ENCODE peak calls at places on chromosomes 11 and 22, in eight cellular contexts. One of them, this sample, is unnamed. For H3K9me3, the result is how much of the 10 kb centered on the place peaks cover.

GRCh38 chr11:125679397-125679796 is 1.2 kb downstream of the ACRV1 start:
- DNase-seq in SJSA1: no peak
- DNase-seq in heart left ventricle: no peak
- DNase-seq in Peyer's patch: no peak
- DNase-seq in heart right ventricle: no peak
- DNase-seq in naive thymus-derived CD4-positive, alpha-beta T cell: no peak
- DNase-seq in adrenal gland: no peak
- DNase-seq in esophagus squamous epithelium: no peak
- DNase-seq in this sample: peak

GRCh38 chr11:824942-825341 is 2.8 kb upstream of the CRACR2B start:
- DNase-seq in adrenal gland: no peak
- DNase-seq in Peyer's patch: no peak
- DNase-seq in heart left ventricle: no peak
- DNase-seq in heart right ventricle: no peak
- DNase-seq in esophagus squamous epithelium: no peak
- DNase-seq in naive thymus-derived CD4-positive, alpha-beta T cell: no peak
- DNase-seq in SJSA1: no peak
- DNase-seq in this sample: no peak

GRCh38 chr11:59865031-59865430 is 1.3 kb downstream of the TCN1 start:
- DNase-seq in Peyer's patch: no peak
- DNase-seq in heart right ventricle: no peak
- DNase-seq in esophagus squamous epithelium: no peak
- DNase-seq in heart left ventricle: no peak
- DNase-seq in naive thymus-derived CD4-positive, alpha-beta T cell: no peak
- DNase-seq in SJSA1: no peak
- DNase-seq in adrenal gland: no peak
- DNase-seq in this sample: no peak

GRCh38 chr11:33227578-33228261 is 29.5 kb upstream of the HIPK3 start:
- DNase-seq in naive thymus-derived CD4-positive, alpha-beta T cell: no peak
- DNase-seq in Peyer's patch: no peak
- DNase-seq in heart right ventricle: no peak
- DNase-seq in heart left ventricle: no peak
- DNase-seq in SJSA1: no peak
- DNase-seq in adrenal gland: no peak
- DNase-seq in esophagus squamous epithelium: no peak
- DNase-seq in this sample: no peak

GRCh38 chr11:121198491-121198890 is 94.1 kb upstream of the SC5D start:
- DNase-seq in SJSA1: no peak
- DNase-seq in naive thymus-derived CD4-positive, alpha-beta T cell: no peak
- DNase-seq in adrenal gland: no peak
- DNase-seq in Peyer's patch: no peak
- DNase-seq in heart right ventricle: no peak
- DNase-seq in heart left ventricle: no peak
- DNase-seq in esophagus squamous epithelium: no peak
- DNase-seq in this sample: no peak

GRCh38 chr11:113192121-113192925 is 122.1 kb upstream of the TTC12 start:
- DNase-seq in naive thymus-derived CD4-positive, alpha-beta T cell: no peak
- DNase-seq in heart left ventricle: no peak
- DNase-seq in SJSA1: no peak
- DNase-seq in heart right ventricle: no peak
- DNase-seq in Peyer's patch: no peak
- DNase-seq in adrenal gland: peak
- DNase-seq in esophagus squamous epithelium: no peak
- DNase-seq in this sample: no peak

GRCh38 chr11:74330065-74330858 is 18.8 kb upstream of the P4HA3 start:
- DNase-seq in adrenal gland: no peak
- DNase-seq in heart right ventricle: no peak
- DNase-seq in Peyer's patch: no peak
- DNase-seq in SJSA1: peak
- DNase-seq in heart left ventricle: no peak
- DNase-seq in naive thymus-derived CD4-positive, alpha-beta T cell: no peak
- DNase-seq in esophagus squamous epithelium: no peak
- DNase-seq in this sample: no peak

GRCh38 chr22:42001127-42001526 is 2.5 kb downstream of the WBP2NL start:
- DNase-seq in heart right ventricle: no peak
- DNase-seq in adrenal gland: no peak
- DNase-seq in Peyer's patch: no peak
- DNase-seq in heart left ventricle: no peak
- DNase-seq in SJSA1: no peak
- DNase-seq in naive thymus-derived CD4-positive, alpha-beta T cell: no peak
- DNase-seq in esophagus squamous epithelium: no peak
- DNase-seq in this sample: no peak

GRCh38 chr11:126723665-126724045 is 276.9 kb downstream of the KIRREL3 start:
- DNase-seq in SJSA1: peak
- DNase-seq in Peyer's patch: no peak
- DNase-seq in heart left ventricle: no peak
- DNase-seq in esophagus squamous epithelium: no peak
- DNase-seq in adrenal gland: no peak
- DNase-seq in heart right ventricle: no peak
- DNase-seq in naive thymus-derived CD4-positive, alpha-beta T cell: no peak
- DNase-seq in this sample: no peak

GRCh38 chr11:19209617-19210016 is 7.8 kb upstream of the CSRP3 start:
- DNase-seq in heart right ventricle: no peak
- DNase-seq in heart left ventricle: no peak
- DNase-seq in naive thymus-derived CD4-positive, alpha-beta T cell: no peak
- DNase-seq in adrenal gland: no peak
- DNase-seq in esophagus squamous epithelium: no peak
- DNase-seq in Peyer's patch: no peak
- DNase-seq in SJSA1: no peak
- DNase-seq in this sample: no peak

GRCh38 chr11:109285465-109285864 is 136.5 kb upstream of the C11orf87 start:
- DNase-seq in heart left ventricle: no peak
- DNase-seq in esophagus squamous epithelium: no peak
- DNase-seq in SJSA1: no peak
- DNase-seq in adrenal gland: no peak
- DNase-seq in Peyer's patch: no peak
- DNase-seq in naive thymus-derived CD4-positive, alpha-beta T cell: no peak
- DNase-seq in heart right ventricle: no peak
- DNase-seq in this sample: no peak

GRCh38 chr11:125163431-125164011 is 1.0 kb upstream of the PKNOX2 start:
- DNase-seq in naive thymus-derived CD4-positive, alpha-beta T cell: no peak
- DNase-seq in SJSA1: no peak
- DNase-seq in esophagus squamous epithelium: no peak
- DNase-seq in heart left ventricle: no peak
- DNase-seq in Peyer's patch: peak
- DNase-seq in heart right ventricle: no peak
- DNase-seq in adrenal gland: no peak
- DNase-seq in this sample: no peak

GRCh38 chr22:30275625-30276024 is 9.0 kb upstream of the OSM start:
- DNase-seq in adrenal gland: no peak
- DNase-seq in SJSA1: no peak
- DNase-seq in naive thymus-derived CD4-positive, alpha-beta T cell: no peak
- DNase-seq in heart left ventricle: no peak
- DNase-seq in Peyer's patch: no peak
- DNase-seq in esophagus squamous epithelium: no peak
- DNase-seq in heart right ventricle: no peak
- DNase-seq in this sample: no peak

GRCh38 chr11:44112083-44112865 is 16.8 kb downstream of the EXT2 start:
- DNase-seq in heart left ventricle: peak
- DNase-seq in naive thymus-derived CD4-positive, alpha-beta T cell: no peak
- DNase-seq in adrenal gland: peak
- DNase-seq in esophagus squamous epithelium: no peak
- DNase-seq in Peyer's patch: no peak
- DNase-seq in SJSA1: no peak
- DNase-seq in heart right ventricle: peak
- DNase-seq in this sample: no peak

GRCh38 chr11:70091651-70092050 is 13.5 kb downstream of the ANO1 start:
- DNase-seq in naive thymus-derived CD4-positive, alpha-beta T cell: no peak
- DNase-seq in esophagus squamous epithelium: no peak
- DNase-seq in Peyer's patch: no peak
- DNase-seq in adrenal gland: no peak
- DNase-seq in SJSA1: no peak
- DNase-seq in heart right ventricle: no peak
- DNase-seq in heart left ventricle: no peak
- DNase-seq in this sample: no peak

GRCh38 chr11:17770048-17770652 is 35.6 kb downstream of the KCNC1 start:
- DNase-seq in heart left ventricle: no peak
- DNase-seq in esophagus squamous epithelium: no peak
- DNase-seq in adrenal gland: peak
- DNase-seq in Peyer's patch: peak
- DNase-seq in SJSA1: no peak
- DNase-seq in naive thymus-derived CD4-positive, alpha-beta T cell: no peak
- DNase-seq in heart right ventricle: no peak
- DNase-seq in this sample: no peak

GRCh38 chr22:48635825-48636224 is 1191.8 kb downstream of the BRD1 start:
- DNase-seq in SJSA1: no peak
- DNase-seq in heart right ventricle: no peak
- DNase-seq in heart left ventricle: no peak
- DNase-seq in adrenal gland: no peak
- DNase-seq in Peyer's patch: no peak
- DNase-seq in naive thymus-derived CD4-positive, alpha-beta T cell: no peak
- DNase-seq in esophagus squamous epithelium: no peak
- DNase-seq in this sample: no peak
- H3K9me3 ChIP-seq in SJSA1: under half
- H3K9me3 ChIP-seq in heart right ventricle: under half
- H3K9me3 ChIP-seq in heart left ventricle: under half
- H3K9me3 ChIP-seq in adrenal gland: under half
- H3K9me3 ChIP-seq in Peyer's patch: under half
- H3K9me3 ChIP-seq in naive thymus-derived CD4-positive, alpha-beta T cell: under half
- H3K9me3 ChIP-seq in esophagus squamous epithelium: under half
- H3K9me3 ChIP-seq in this sample: under half

DNA sequence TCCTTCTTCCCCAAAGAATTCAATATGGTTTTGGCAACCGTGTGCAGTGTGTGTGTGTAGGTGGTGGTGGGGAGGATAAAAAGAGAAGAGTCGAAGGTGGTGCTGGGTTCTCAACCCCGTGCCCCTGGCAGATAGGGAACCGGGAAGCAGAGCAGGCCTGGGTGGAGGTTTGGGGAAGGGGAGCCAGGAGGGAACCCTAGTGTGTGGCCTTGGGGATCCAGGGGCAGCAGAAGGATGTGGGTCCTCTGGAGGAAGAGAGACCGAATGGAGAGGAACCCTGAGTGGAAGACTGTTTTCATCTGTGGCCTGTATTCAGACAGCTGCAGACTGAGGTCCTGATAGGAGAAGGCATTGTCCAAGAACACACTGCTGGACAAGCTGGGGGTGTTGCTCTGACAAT is 73.3 kb upstream of the B3GAT1 start:
- DNase-seq in heart left ventricle: no peak
- DNase-seq in naive thymus-derived CD4-positive, alpha-beta T cell: no peak
- DNase-seq in esophagus squamous epithelium: no peak
- DNase-seq in SJSA1: no peak
- DNase-seq in Peyer's patch: no peak
- DNase-seq in heart right ventricle: no peak
- DNase-seq in adrenal gland: no peak
- DNase-seq in this sample: no peak
- H3K9me3 ChIP-seq in heart left ventricle: under half
- H3K9me3 ChIP-seq in naive thymus-derived CD4-positive, alpha-beta T cell: under half
- H3K9me3 ChIP-seq in esophagus squamous epithelium: under half
- H3K9me3 ChIP-seq in SJSA1: under half
- H3K9me3 ChIP-seq in Peyer's patch: under half
- H3K9me3 ChIP-seq in heart right ventricle: under half
- H3K9me3 ChIP-seq in adrenal gland: under half
- H3K9me3 ChIP-seq in this sample: under half

GRCh38 chr11:48193876-48194275 is 22.7 kb upstream of the OR4B1 start:
- DNase-seq in heart left ventricle: no peak
- DNase-seq in adrenal gland: no peak
- DNase-seq in naive thymus-derived CD4-positive, alpha-beta T cell: no peak
- DNase-seq in heart right ventricle: no peak
- DNase-seq in esophagus squamous epithelium: no peak
- DNase-seq in SJSA1: no peak
- DNase-seq in Peyer's patch: no peak
- DNase-seq in this sample: no peak
- H3K9me3 ChIP-seq in heart left ventricle: under half
- H3K9me3 ChIP-seq in adrenal gland: under half
- H3K9me3 ChIP-seq in naive thymus-derived CD4-positive, alpha-beta T cell: under half
- H3K9me3 ChIP-seq in heart right ventricle: under half
- H3K9me3 ChIP-seq in esophagus squamous epithelium: under half
- H3K9me3 ChIP-seq in SJSA1: under half
- H3K9me3 ChIP-seq in Peyer's patch: under half
- H3K9me3 ChIP-seq in this sample: under half

DNA sequence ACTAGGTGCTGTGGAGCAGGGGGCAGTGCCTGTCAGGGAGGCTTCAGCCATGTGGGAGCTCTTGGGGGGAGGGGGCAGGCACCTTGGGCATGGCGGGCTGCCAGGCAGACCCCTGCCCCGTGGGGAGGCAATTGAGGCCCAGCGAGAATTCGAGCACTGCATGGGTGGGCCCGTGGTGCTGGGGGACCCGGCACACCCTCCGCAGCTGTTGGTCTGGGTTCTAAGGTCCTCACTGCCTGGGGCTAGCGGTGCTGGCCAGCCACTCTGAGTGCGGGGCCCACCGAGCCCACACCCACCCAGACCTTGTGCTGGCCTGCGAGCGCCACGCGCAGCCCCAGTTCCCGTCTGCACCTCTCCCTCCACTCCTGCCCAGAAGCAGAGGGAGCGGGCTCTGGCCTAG is 835.5 kb upstream of the CNTN5 start:
- DNase-seq in SJSA1: no peak
- DNase-seq in esophagus squamous epithelium: no peak
- DNase-seq in adrenal gland: no peak
- DNase-seq in heart left ventricle: no peak
- DNase-seq in heart right ventricle: no peak
- DNase-seq in naive thymus-derived CD4-positive, alpha-beta T cell: no peak
- DNase-seq in Peyer's patch: no peak
- DNase-seq in this sample: no peak
- H3K9me3 ChIP-seq in SJSA1: under half
- H3K9me3 ChIP-seq in esophagus squamous epithelium: under half
- H3K9me3 ChIP-seq in adrenal gland: under half
- H3K9me3 ChIP-seq in heart left ventricle: under half
- H3K9me3 ChIP-seq in heart right ventricle: under half
- H3K9me3 ChIP-seq in naive thymus-derived CD4-positive, alpha-beta T cell: under half
- H3K9me3 ChIP-seq in Peyer's patch: under half
- H3K9me3 ChIP-seq in this sample: half or more

This sample was measured in Karpas-422.